ENCODE peak calls at places on chromosomes 11 and 22, in nine cellular contexts. One of them, this sample, is unnamed.

GRCh38 chr22:19070397-19071169 is 51.6 kb downstream of the DGCR2 start:
- DNase-seq in NCI-H2171: no peak
- DNase-seq in activated CD8-positive, alpha-beta T cell treated with anti-CD3 and anti-CD28 coated beads for 36 hours: no peak
- DNase-seq in nephron progenitor cell: no peak
- DNase-seq in AG20443: no peak
- DNase-seq in NCI-H187 treated with DMSO at 0.1 percent for 48 hours: no peak
- DNase-seq in Jurkat, Clone E6-1: no peak
- DNase-seq in stimulated activated CD8-positive, alpha-beta memory T cell treated with anti-CD3 and anti-CD28 coated beads, Interleukin-4, amount 100 ng/mL, for 48 hours: no peak
- DNase-seq in activated CD8-positive, alpha-beta memory T cell treated with anti-CD3 and anti-CD28 coated beads, Interleukin-2, amount 50 U/mL, for 48 hours: peak
- DNase-seq in this sample: no peak

GRCh38 chr22:29098296-29098695 is 25.5 kb downstream of the KREMEN1 start:
- DNase-seq in nephron progenitor cell: no peak
- DNase-seq in activated CD8-positive, alpha-beta memory T cell treated with anti-CD3 and anti-CD28 coated beads, Interleukin-2, amount 50 U/mL, for 48 hours: no peak
- DNase-seq in Jurkat, Clone E6-1: no peak
- DNase-seq in activated CD8-positive, alpha-beta T cell treated with anti-CD3 and anti-CD28 coated beads for 36 hours: no peak
- DNase-seq in AG20443: no peak
- DNase-seq in NCI-H2171: no peak
- DNase-seq in stimulated activated CD8-positive, alpha-beta memory T cell treated with anti-CD3 and anti-CD28 coated beads, Interleukin-4, amount 100 ng/mL, for 48 hours: no peak
- DNase-seq in NCI-H187 treated with DMSO at 0.1 percent for 48 hours: no peak
- DNase-seq in this sample: no peak

GRCh38 chr11:75242722-75243600 is 2.4 kb downstream of the TPBGL start:
- DNase-seq in NCI-H187 treated with DMSO at 0.1 percent for 48 hours: no peak
- DNase-seq in NCI-H2171: no peak
- DNase-seq in activated CD8-positive, alpha-beta memory T cell treated with anti-CD3 and anti-CD28 coated beads, Interleukin-2, amount 50 U/mL, for 48 hours: peak
- DNase-seq in nephron progenitor cell: no peak
- DNase-seq in activated CD8-positive, alpha-beta T cell treated with anti-CD3 and anti-CD28 coated beads for 36 hours: no peak
- DNase-seq in Jurkat, Clone E6-1: no peak
- DNase-seq in stimulated activated CD8-positive, alpha-beta memory T cell treated with anti-CD3 and anti-CD28 coated beads, Interleukin-4, amount 100 ng/mL, for 48 hours: no peak
- DNase-seq in AG20443: no peak
- DNase-seq in this sample: no peak

GRCh38 chr11:61871158-61871597 is 20.2 kb downstream of the FADS3 start:
- DNase-seq in NCI-H2171: peak
- DNase-seq in nephron progenitor cell: peak
- DNase-seq in stimulated activated CD8-positive, alpha-beta memory T cell treated with anti-CD3 and anti-CD28 coated beads, Interleukin-4, amount 100 ng/mL, for 48 hours: peak
- DNase-seq in activated CD8-positive, alpha-beta memory T cell treated with anti-CD3 and anti-CD28 coated beads, Interleukin-2, amount 50 U/mL, for 48 hours: peak
- DNase-seq in activated CD8-positive, alpha-beta T cell treated with anti-CD3 and anti-CD28 coated beads for 36 hours: peak
- DNase-seq in Jurkat, Clone E6-1: peak
- DNase-seq in NCI-H187 treated with DMSO at 0.1 percent for 48 hours: no peak
- DNase-seq in AG20443: peak
- DNase-seq in this sample: peak

GRCh38 chr11:1041471-1041870 is 5.0 kb upstream of the MUC6 start:
- DNase-seq in NCI-H187 treated with DMSO at 0.1 percent for 48 hours: no peak
- DNase-seq in Jurkat, Clone E6-1: no peak
- DNase-seq in activated CD8-positive, alpha-beta memory T cell treated with anti-CD3 and anti-CD28 coated beads, Interleukin-2, amount 50 U/mL, for 48 hours: no peak
- DNase-seq in nephron progenitor cell: no peak
- DNase-seq in NCI-H2171: no peak
- DNase-seq in activated CD8-positive, alpha-beta T cell treated with anti-CD3 and anti-CD28 coated beads for 36 hours: no peak
- DNase-seq in stimulated activated CD8-positive, alpha-beta memory T cell treated with anti-CD3 and anti-CD28 coated beads, Interleukin-4, amount 100 ng/mL, for 48 hours: no peak
- DNase-seq in AG20443: no peak
- DNase-seq in this sample: no peak

GRCh38 chr11:65454311-65454695 is 31.7 kb downstream of the NEAT1 start:
- DNase-seq in activated CD8-positive, alpha-beta memory T cell treated with anti-CD3 and anti-CD28 coated beads, Interleukin-2, amount 50 U/mL, for 48 hours: no peak
- DNase-seq in stimulated activated CD8-positive, alpha-beta memory T cell treated with anti-CD3 and anti-CD28 coated beads, Interleukin-4, amount 100 ng/mL, for 48 hours: no peak
- DNase-seq in Jurkat, Clone E6-1: no peak
- DNase-seq in activated CD8-positive, alpha-beta T cell treated with anti-CD3 and anti-CD28 coated beads for 36 hours: no peak
- DNase-seq in AG20443: no peak
- DNase-seq in NCI-H2171: no peak
- DNase-seq in NCI-H187 treated with DMSO at 0.1 percent for 48 hours: no peak
- DNase-seq in nephron progenitor cell: no peak
- DNase-seq in this sample: no peak

GRCh38 chr11:119700536-119701346 is 28.3 kb downstream of the NECTIN1 start:
- DNase-seq in activated CD8-positive, alpha-beta T cell treated with anti-CD3 and anti-CD28 coated beads for 36 hours: peak
- DNase-seq in Jurkat, Clone E6-1: no peak
- DNase-seq in NCI-H2171: no peak
- DNase-seq in NCI-H187 treated with DMSO at 0.1 percent for 48 hours: no peak
- DNase-seq in stimulated activated CD8-positive, alpha-beta memory T cell treated with anti-CD3 and anti-CD28 coated beads, Interleukin-4, amount 100 ng/mL, for 48 hours: peak
- DNase-seq in activated CD8-positive, alpha-beta memory T cell treated with anti-CD3 and anti-CD28 coated beads, Interleukin-2, amount 50 U/mL, for 48 hours: no peak
- DNase-seq in nephron progenitor cell: no peak
- DNase-seq in AG20443: no peak
- DNase-seq in this sample: no peak

GRCh38 chr11:17828311-17828751 is 93.8 kb downstream of the KCNC1 start:
- DNase-seq in NCI-H187 treated with DMSO at 0.1 percent for 48 hours: no peak
- DNase-seq in nephron progenitor cell: no peak
- DNase-seq in activated CD8-positive, alpha-beta T cell treated with anti-CD3 and anti-CD28 coated beads for 36 hours: no peak
- DNase-seq in stimulated activated CD8-positive, alpha-beta memory T cell treated with anti-CD3 and anti-CD28 coated beads, Interleukin-4, amount 100 ng/mL, for 48 hours: no peak
- DNase-seq in AG20443: peak
- DNase-seq in Jurkat, Clone E6-1: no peak
- DNase-seq in activated CD8-positive, alpha-beta memory T cell treated with anti-CD3 and anti-CD28 coated beads, Interleukin-2, amount 50 U/mL, for 48 hours: no peak
- DNase-seq in NCI-H2171: no peak
- DNase-seq in this sample: no peak

GRCh38 chr11:706957-707816 is 1.2 kb downstream of the EPS8L2 start:
- DNase-seq in NCI-H187 treated with DMSO at 0.1 percent for 48 hours: no peak
- DNase-seq in activated CD8-positive, alpha-beta memory T cell treated with anti-CD3 and anti-CD28 coated beads, Interleukin-2, amount 50 U/mL, for 48 hours: no peak
- DNase-seq in stimulated activated CD8-positive, alpha-beta memory T cell treated with anti-CD3 and anti-CD28 coated beads, Interleukin-4, amount 100 ng/mL, for 48 hours: no peak
- DNase-seq in nephron progenitor cell: no peak
- DNase-seq in activated CD8-positive, alpha-beta T cell treated with anti-CD3 and anti-CD28 coated beads for 36 hours: no peak
- DNase-seq in Jurkat, Clone E6-1: no peak
- DNase-seq in NCI-H2171: no peak
- DNase-seq in AG20443: peak
- DNase-seq in this sample: no peak

GRCh38 chr11:7576671-7577225 is 62.9 kb downstream of the PPFIBP2 start:
- DNase-seq in activated CD8-positive, alpha-beta memory T cell treated with anti-CD3 and anti-CD28 coated beads, Interleukin-2, amount 50 U/mL, for 48 hours: no peak
- DNase-seq in stimulated activated CD8-positive, alpha-beta memory T cell treated with anti-CD3 and anti-CD28 coated beads, Interleukin-4, amount 100 ng/mL, for 48 hours: no peak
- DNase-seq in NCI-H2171: no peak
- DNase-seq in AG20443: peak
- DNase-seq in activated CD8-positive, alpha-beta T cell treated with anti-CD3 and anti-CD28 coated beads for 36 hours: no peak
- DNase-seq in nephron progenitor cell: no peak
- DNase-seq in Jurkat, Clone E6-1: no peak
- DNase-seq in NCI-H187 treated with DMSO at 0.1 percent for 48 hours: no peak
- DNase-seq in this sample: no peak

GRCh38 chr11:58576792-58577440 is 1.3 kb upstream of the LPXN start:
- DNase-seq in Jurkat, Clone E6-1: no peak
- DNase-seq in activated CD8-positive, alpha-beta T cell treated with anti-CD3 and anti-CD28 coated beads for 36 hours: peak
- DNase-seq in AG20443: peak
- DNase-seq in nephron progenitor cell: no peak
- DNase-seq in stimulated activated CD8-positive, alpha-beta memory T cell treated with anti-CD3 and anti-CD28 coated beads, Interleukin-4, amount 100 ng/mL, for 48 hours: peak
- DNase-seq in NCI-H2171: no peak
- DNase-seq in activated CD8-positive, alpha-beta memory T cell treated with anti-CD3 and anti-CD28 coated beads, Interleukin-2, amount 50 U/mL, for 48 hours: no peak
- DNase-seq in NCI-H187 treated with DMSO at 0.1 percent for 48 hours: no peak
- DNase-seq in this sample: peak

GRCh38 chr11:106231591-106231990 is 154.1 kb downstream of the AASDHPPT start:
- DNase-seq in activated CD8-positive, alpha-beta memory T cell treated with anti-CD3 and anti-CD28 coated beads, Interleukin-2, amount 50 U/mL, for 48 hours: no peak
- DNase-seq in activated CD8-positive, alpha-beta T cell treated with anti-CD3 and anti-CD28 coated beads for 36 hours: no peak
- DNase-seq in NCI-H187 treated with DMSO at 0.1 percent for 48 hours: no peak
- DNase-seq in stimulated activated CD8-positive, alpha-beta memory T cell treated with anti-CD3 and anti-CD28 coated beads, Interleukin-4, amount 100 ng/mL, for 48 hours: no peak
- DNase-seq in nephron progenitor cell: no peak
- DNase-seq in AG20443: peak
- DNase-seq in NCI-H2171: no peak
- DNase-seq in Jurkat, Clone E6-1: no peak
- DNase-seq in this sample: no peak

GRCh38 chr11:20156876-20157613 is 3.2 kb downstream of the DBX1 start:
- DNase-seq in NCI-H187 treated with DMSO at 0.1 percent for 48 hours: no peak
- DNase-seq in stimulated activated CD8-positive, alpha-beta memory T cell treated with anti-CD3 and anti-CD28 coated beads, Interleukin-4, amount 100 ng/mL, for 48 hours: peak
- DNase-seq in AG20443: no peak
- DNase-seq in Jurkat, Clone E6-1: peak
- DNase-seq in NCI-H2171: no peak
- DNase-seq in activated CD8-positive, alpha-beta T cell treated with anti-CD3 and anti-CD28 coated beads for 36 hours: peak
- DNase-seq in nephron progenitor cell: no peak
- DNase-seq in activated CD8-positive, alpha-beta memory T cell treated with anti-CD3 and anti-CD28 coated beads, Interleukin-2, amount 50 U/mL, for 48 hours: no peak
- DNase-seq in this sample: no peak

This sample was measured in Kasumi-1.